ENCODE peak calls at places on chromosomes 1 and 21, in seven cellular contexts. F is ovary; X is endothelial cell; V is CD8-positive, alpha-beta T cell; N is Panc1; I is CD4-positive, alpha-beta T cell; B is astrocyte of the spinal cord. W is an unnamed sample.
A peak's percentile ranks its signal among the peaks of the same experiment; 100 is the strongest.

GRCh38 chr1:1173061-1173792 is 453 bp upstream of the TTLL10 start:
- DNase-seq in F (no peak), N (no peak), B (no peak), X (no peak), I (no peak), V (no peak), W (no peak)

GRCh38 chr1:229624906-229625871 is 733 bp downstream of the TAF5L start:
- DNase-seq in F (peak; percentile 33), B (peak; percentile 40), I (peak; percentile 25), X (peak; percentile 47), V (peak; percentile 2), N (no peak), W (peak; percentile 38)

GRCh38 chr1:161114556-161114955 is 3.3 kb downstream of the PFDN2 start:
- DNase-seq in I (no peak), B (no peak), F (no peak), X (no peak), N (no peak), V (no peak), W (no peak)

GRCh38 chr21:29189358-29189757 is 58.9 kb downstream of the MAP3K7CL start:
- DNase-seq in I (no peak), B (no peak), V (no peak), F (no peak), X (no peak), N (no peak), W (no peak)

GRCh38 chr1:64624446-64624766 is 120.5 kb upstream of the RAVER2 start:
- DNase-seq in F (no peak), N (no peak), I (no peak), B (no peak), V (no peak), X (no peak), W (no peak)

GRCh38 chr1:39266269-39266668 is 61.8 kb downstream of the MACF1 start:
- DNase-seq in V (no peak), X (no peak), I (no peak), N (no peak), B (no peak), F (no peak), W (no peak)

GRCh38 chr1:182698977-182699672 is 14.7 kb upstream of the RGS8 start:
- DNase-seq in F (peak; percentile 21), V (no peak), N (no peak), I (no peak), X (no peak), B (no peak), W (no peak)

GRCh38 chr1:8182034-8182761 is 135.7 kb upstream of the SLC45A1 start:
- DNase-seq in B (peak; percentile 84), X (no peak), I (no peak), V (no peak), N (peak; percentile 99), F (no peak), W (no peak)

GRCh38 chr21:28016571-28016970 is 976.1 kb downstream of the LTN1 start:
- DNase-seq in N (no peak), F (no peak), I (no peak), V (no peak), B (no peak), X (no peak), W (no peak)

GRCh38 chr1:9689011-9689706 is 37.6 kb downstream of the PIK3CD start:
- DNase-seq in B (peak; percentile 64), F (peak; percentile 83), X (peak; percentile 93), N (no peak), I (peak; percentile 77), V (peak; percentile 79), W (peak; percentile 70)

GRCh38 chr1:167463055-167463454 is 55.3 kb downstream of the CD247 start:
- DNase-seq in F (no peak), X (no peak), V (no peak), B (no peak), N (no peak), I (no peak), W (no peak)

GRCh38 chr21:32336711-32337110 is 38.1 kb downstream of the MRAP start:
- DNase-seq in F (no peak), N (no peak), I (no peak), X (no peak), V (no peak), B (peak; percentile 52), W (no peak)

DNA sequence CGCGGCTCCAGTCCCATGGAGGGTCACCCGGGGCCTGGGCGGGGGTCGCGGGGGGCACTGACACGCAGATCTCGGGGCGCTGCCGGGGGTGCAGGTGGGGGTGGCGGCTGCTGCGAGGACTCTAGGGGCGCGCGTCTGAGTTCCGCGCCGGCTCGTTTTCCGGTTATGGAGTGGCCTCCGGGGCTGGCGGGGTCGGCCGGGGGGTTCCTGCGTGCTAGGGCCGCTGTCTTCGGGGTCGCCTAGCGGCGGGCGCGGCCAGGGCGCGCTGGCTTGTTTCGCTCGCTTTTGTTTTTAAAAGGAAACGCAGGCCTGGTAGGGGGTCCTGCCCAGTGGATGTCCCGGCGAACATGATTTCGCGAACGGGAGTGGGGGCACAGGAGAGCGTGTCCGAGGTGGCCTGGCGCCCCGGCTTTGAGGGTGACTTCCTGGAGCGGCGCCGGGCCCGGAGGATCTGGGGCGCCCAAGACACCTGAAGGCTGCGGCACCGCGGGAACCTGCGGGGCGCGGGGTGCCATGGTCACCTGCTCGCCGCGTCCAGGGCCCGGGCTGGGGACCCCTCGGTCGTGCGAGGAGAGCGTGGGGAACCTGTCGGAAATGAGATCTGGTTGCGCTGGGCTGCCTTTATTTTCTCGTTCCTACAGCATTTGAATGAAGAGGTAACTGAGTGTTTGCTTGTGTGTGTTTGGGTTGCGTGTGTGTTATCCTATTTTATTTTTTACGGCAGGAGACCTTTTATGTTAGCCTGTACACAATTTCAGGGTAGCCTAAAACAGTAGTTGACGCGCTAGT is 618 bp downstream of the ETS2 start:
- DNase-seq in B (no peak), N (no peak), X (peak; percentile 54), V (peak; percentile 11), F (peak; percentile 59), I (no peak), W (no peak)
- TF ChIP-seq CTCF in B (peak; percentile 18), N (no peak), X (no peak), V (no peak), F (peak; percentile 24), I (no peak), W (no peak)

DNA sequence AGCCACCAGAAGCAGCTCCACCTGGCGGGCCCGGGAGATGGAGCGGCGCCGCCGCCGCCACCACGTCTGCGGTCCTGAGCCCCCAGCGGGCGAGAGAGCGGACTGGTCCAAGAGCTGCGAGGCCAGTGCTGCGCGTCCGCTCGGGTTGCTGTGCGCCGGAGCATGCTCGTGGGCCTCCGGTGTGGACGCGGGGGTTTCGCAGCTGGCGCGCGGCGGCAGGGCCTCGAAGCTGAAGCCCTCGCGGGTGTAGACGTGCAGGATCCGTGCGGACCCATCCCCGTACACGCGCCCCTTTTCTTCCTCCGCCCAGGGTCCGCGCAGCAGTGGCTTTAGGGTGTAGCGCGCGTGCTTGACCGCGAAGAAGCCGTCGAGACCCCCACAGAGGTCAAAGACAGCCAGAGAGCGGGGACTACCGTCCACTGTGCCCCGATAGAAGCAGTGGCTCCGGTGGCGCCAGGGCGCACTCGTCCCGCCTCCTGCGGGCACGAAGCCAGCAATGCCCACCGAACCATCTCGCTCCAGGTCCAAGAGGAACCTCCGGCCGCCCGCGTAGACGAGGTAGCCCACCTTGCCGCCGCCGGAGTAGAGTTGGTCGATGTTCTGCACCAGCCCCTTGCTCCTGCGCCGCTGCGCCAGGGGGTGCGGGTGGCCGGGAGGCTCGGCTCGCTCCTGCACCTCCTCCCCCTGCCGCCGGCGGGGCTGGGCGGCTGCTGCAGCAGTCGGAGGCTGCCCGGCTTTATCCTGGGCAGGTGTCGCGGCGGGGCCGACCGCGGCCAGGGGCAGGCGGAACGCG is 1.1 kb downstream of the ADAMTS5 start:
- DNase-seq in F (peak; percentile 80), V (no peak), X (peak; percentile 72), I (no peak), B (no peak), N (no peak), W (peak; percentile 24)
- TF ChIP-seq CTCF in F (peak; percentile 63), V (no peak), X (peak; percentile 7), I (no peak), B (peak; percentile 45), N (no peak), W (no peak)

DNA sequence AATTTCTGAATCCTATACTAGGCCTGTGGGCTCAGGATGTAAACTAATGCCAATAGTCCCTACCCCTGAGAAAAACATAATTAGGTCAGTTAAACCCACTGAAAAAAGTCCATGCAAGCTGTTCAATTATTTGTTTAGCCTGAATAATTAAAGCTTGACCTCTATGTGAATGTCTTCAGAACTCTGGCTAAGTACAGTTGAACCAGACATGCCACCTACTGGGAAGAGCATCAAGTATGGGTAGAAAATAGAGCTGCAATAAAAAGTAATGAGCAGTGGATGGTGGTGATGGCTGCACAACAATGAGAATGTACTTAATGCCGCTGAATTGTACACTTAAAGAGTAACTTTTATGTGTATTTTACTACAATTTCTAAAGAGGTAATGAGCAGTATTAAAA is 23.6 kb upstream of the SLC19A2 start:
- DNase-seq in I (no peak), X (no peak), V (no peak), F (no peak), B (no peak), N (no peak), W (no peak)
- TF ChIP-seq CTCF in I (no peak), X (no peak), V (no peak), F (no peak), B (no peak), N (no peak), W (no peak)

DNA sequence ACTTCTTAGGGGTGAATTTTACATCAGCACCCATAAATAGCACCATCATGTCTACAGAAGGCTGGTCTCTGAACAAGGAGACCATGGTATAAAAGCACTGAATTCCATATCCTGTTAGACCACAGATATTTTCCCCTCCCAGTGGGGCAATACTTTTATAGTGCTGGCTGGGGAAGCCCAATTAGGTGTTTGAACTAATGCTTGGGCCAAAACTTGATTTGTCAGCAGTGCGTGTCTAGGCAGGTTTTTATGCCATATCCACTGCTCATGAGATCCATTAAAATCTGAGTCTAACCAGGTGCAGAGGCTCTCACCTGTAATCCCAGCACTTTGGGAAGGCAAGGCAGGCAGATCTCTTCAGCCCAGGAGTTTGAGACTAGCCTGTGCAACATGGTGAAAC is 623.0 kb downstream of the NPHP4 start:
- DNase-seq in V (no peak), X (no peak), I (no peak), F (no peak), N (no peak), B (no peak), W (no peak)
- TF ChIP-seq CTCF in V (no peak), X (no peak), I (no peak), F (no peak), N (no peak), B (no peak), W (no peak)

GRCh38 chr1:15155760-15156743 is 2.5 kb downstream of the TMEM51 start:
- DNase-seq in I (no peak), F (no peak), V (no peak), B (no peak), X (no peak), N (no peak), W (no peak)

GRCh38 chr1:15153842-15154479 is 414 bp downstream of the TMEM51 start:
- DNase-seq in X (peak; percentile 81), F (peak; percentile 81), V (no peak), I (no peak), N (no peak), B (peak; percentile 43), W (no peak)

GRCh38 chr1:15153184-15153841 is at the start of gene TMEM51:
- DNase-seq in F (peak; percentile 82), V (no peak), N (no peak), B (peak; percentile 58), I (no peak), X (peak; percentile 90), W (no peak)

GRCh38 chr1:15155191-15155590 is 1.6 kb downstream of the TMEM51 start:
- DNase-seq in F (no peak), N (no peak), B (no peak), X (no peak), V (no peak), I (no peak), W (no peak)

GRCh38 chr1:15154480-15155036 is 1.0 kb downstream of the TMEM51 start:
- DNase-seq in I (no peak), N (no peak), F (peak; percentile 70), V (no peak), X (peak; percentile 59), B (no peak), W (no peak)
- TF ChIP-seq CTCF in I (no peak), N (no peak), F (no peak), V (no peak), X (no peak), B (no peak), W (no peak)